ENCODE peak calls at places on chromosomes 16 and 17, in seven cellular contexts. One of them, this sample, is unnamed.

GRCh38 chr17:54882950-54883349 is 17.7 kb upstream of the TOM1L1 start:
- DNase-seq in activated naive CD8-positive, alpha-beta T cell treated with anti-CD3 and anti-CD28 coated beads, Interleukin-2, amount 50 U/mL, for 24 hours: no peak
- DNase-seq in globus pallidus: no peak
- DNase-seq in NCI-H345: no peak
- DNase-seq in activated CD4-positive, alpha-beta T cell treated with anti-CD3 and anti-CD28 coated beads, Interleukin-2, amount 10 ng/mL, durations not matched to agents 7 days and 5 days: no peak
- DNase-seq in A172: no peak
- DNase-seq in SK-MEL-5: no peak
- DNase-seq in this sample: no peak

GRCh38 chr17:32927724-32928526 is at the start of gene TMEM98:
- DNase-seq in activated naive CD8-positive, alpha-beta T cell treated with anti-CD3 and anti-CD28 coated beads, Interleukin-2, amount 50 U/mL, for 24 hours: no peak
- DNase-seq in globus pallidus: peak; percentile 90
- DNase-seq in NCI-H345: peak; percentile 23
- DNase-seq in activated CD4-positive, alpha-beta T cell treated with anti-CD3 and anti-CD28 coated beads, Interleukin-2, amount 10 ng/mL, durations not matched to agents 7 days and 5 days: peak; percentile 3
- DNase-seq in A172: no peak
- DNase-seq in SK-MEL-5: no peak
- DNase-seq in this sample: no peak

GRCh38 chr16:81531415-81531814 is 86.8 kb downstream of the CMIP start:
- DNase-seq in activated naive CD8-positive, alpha-beta T cell treated with anti-CD3 and anti-CD28 coated beads, Interleukin-2, amount 50 U/mL, for 24 hours: no peak
- DNase-seq in globus pallidus: no peak
- DNase-seq in NCI-H345: no peak
- DNase-seq in activated CD4-positive, alpha-beta T cell treated with anti-CD3 and anti-CD28 coated beads, Interleukin-2, amount 10 ng/mL, durations not matched to agents 7 days and 5 days: no peak
- DNase-seq in A172: no peak
- DNase-seq in SK-MEL-5: no peak
- DNase-seq in this sample: no peak

GRCh38 chr17:42559076-42559475 is 2.9 kb upstream of the COASY start:
- DNase-seq in activated naive CD8-positive, alpha-beta T cell treated with anti-CD3 and anti-CD28 coated beads, Interleukin-2, amount 50 U/mL, for 24 hours: no peak
- DNase-seq in globus pallidus: no peak
- DNase-seq in NCI-H345: no peak
- DNase-seq in activated CD4-positive, alpha-beta T cell treated with anti-CD3 and anti-CD28 coated beads, Interleukin-2, amount 10 ng/mL, durations not matched to agents 7 days and 5 days: no peak
- DNase-seq in A172: no peak
- DNase-seq in SK-MEL-5: no peak
- DNase-seq in this sample: no peak

GRCh38 chr16:83692224-83692623 is 115.6 kb upstream of the HSBP1 start:
- DNase-seq in activated naive CD8-positive, alpha-beta T cell treated with anti-CD3 and anti-CD28 coated beads, Interleukin-2, amount 50 U/mL, for 24 hours: no peak
- DNase-seq in globus pallidus: no peak
- DNase-seq in NCI-H345: no peak
- DNase-seq in activated CD4-positive, alpha-beta T cell treated with anti-CD3 and anti-CD28 coated beads, Interleukin-2, amount 10 ng/mL, durations not matched to agents 7 days and 5 days: no peak
- DNase-seq in A172: peak; percentile 10
- DNase-seq in SK-MEL-5: no peak
- DNase-seq in this sample: no peak

GRCh38 chr16:65015577-65015976 is 106.3 kb downstream of the CDH11 start:
- DNase-seq in activated naive CD8-positive, alpha-beta T cell treated with anti-CD3 and anti-CD28 coated beads, Interleukin-2, amount 50 U/mL, for 24 hours: no peak
- DNase-seq in globus pallidus: no peak
- DNase-seq in NCI-H345: no peak
- DNase-seq in activated CD4-positive, alpha-beta T cell treated with anti-CD3 and anti-CD28 coated beads, Interleukin-2, amount 10 ng/mL, durations not matched to agents 7 days and 5 days: no peak
- DNase-seq in A172: no peak
- DNase-seq in SK-MEL-5: no peak
- DNase-seq in this sample: no peak

GRCh38 chr17:79808763-79809529 is 12.1 kb upstream of the CBX8 start:
- DNase-seq in activated naive CD8-positive, alpha-beta T cell treated with anti-CD3 and anti-CD28 coated beads, Interleukin-2, amount 50 U/mL, for 24 hours: no peak
- DNase-seq in globus pallidus: no peak
- DNase-seq in NCI-H345: peak; percentile 88
- DNase-seq in activated CD4-positive, alpha-beta T cell treated with anti-CD3 and anti-CD28 coated beads, Interleukin-2, amount 10 ng/mL, durations not matched to agents 7 days and 5 days: peak; percentile 44
- DNase-seq in A172: peak; percentile 53
- DNase-seq in SK-MEL-5: peak; percentile 83
- DNase-seq in this sample: peak; percentile 62

GRCh38 chr17:48054238-48055185 is 6.4 kb downstream of the NFE2L1 start:
- DNase-seq in activated naive CD8-positive, alpha-beta T cell treated with anti-CD3 and anti-CD28 coated beads, Interleukin-2, amount 50 U/mL, for 24 hours: no peak
- DNase-seq in globus pallidus: no peak
- DNase-seq in NCI-H345: peak; percentile 16
- DNase-seq in activated CD4-positive, alpha-beta T cell treated with anti-CD3 and anti-CD28 coated beads, Interleukin-2, amount 10 ng/mL, durations not matched to agents 7 days and 5 days: no peak
- DNase-seq in A172: peak; percentile 87
- DNase-seq in SK-MEL-5: no peak
- DNase-seq in this sample: no peak

GRCh38 chr16:65842067-65842466 is 524.4 kb upstream of the CDH5 start:
- DNase-seq in activated naive CD8-positive, alpha-beta T cell treated with anti-CD3 and anti-CD28 coated beads, Interleukin-2, amount 50 U/mL, for 24 hours: no peak
- DNase-seq in globus pallidus: no peak
- DNase-seq in NCI-H345: no peak
- DNase-seq in activated CD4-positive, alpha-beta T cell treated with anti-CD3 and anti-CD28 coated beads, Interleukin-2, amount 10 ng/mL, durations not matched to agents 7 days and 5 days: no peak
- DNase-seq in A172: peak; percentile 11
- DNase-seq in SK-MEL-5: no peak
- DNase-seq in this sample: no peak

GRCh38 chr17:42436401-42436800 is 13.3 kb upstream of the CAVIN1 start:
- DNase-seq in activated naive CD8-positive, alpha-beta T cell treated with anti-CD3 and anti-CD28 coated beads, Interleukin-2, amount 50 U/mL, for 24 hours: no peak
- DNase-seq in globus pallidus: no peak
- DNase-seq in NCI-H345: peak; percentile 19
- DNase-seq in activated CD4-positive, alpha-beta T cell treated with anti-CD3 and anti-CD28 coated beads, Interleukin-2, amount 10 ng/mL, durations not matched to agents 7 days and 5 days: no peak
- DNase-seq in A172: peak; percentile 61
- DNase-seq in SK-MEL-5: peak; percentile 85
- DNase-seq in this sample: peak; percentile 59

GRCh38 chr17:68255731-68256538 is 8.1 kb downstream of the AMZ2 start:
- DNase-seq in activated naive CD8-positive, alpha-beta T cell treated with anti-CD3 and anti-CD28 coated beads, Interleukin-2, amount 50 U/mL, for 24 hours: no peak
- DNase-seq in globus pallidus: no peak
- DNase-seq in NCI-H345: no peak
- DNase-seq in activated CD4-positive, alpha-beta T cell treated with anti-CD3 and anti-CD28 coated beads, Interleukin-2, amount 10 ng/mL, durations not matched to agents 7 days and 5 days: no peak
- DNase-seq in A172: no peak
- DNase-seq in SK-MEL-5: no peak
- DNase-seq in this sample: no peak

GRCh38 chr17:29613856-29614255 is 8.9 kb downstream of the CORO6 start:
- DNase-seq in activated naive CD8-positive, alpha-beta T cell treated with anti-CD3 and anti-CD28 coated beads, Interleukin-2, amount 50 U/mL, for 24 hours: no peak
- DNase-seq in globus pallidus: no peak
- DNase-seq in NCI-H345: no peak
- DNase-seq in activated CD4-positive, alpha-beta T cell treated with anti-CD3 and anti-CD28 coated beads, Interleukin-2, amount 10 ng/mL, durations not matched to agents 7 days and 5 days: no peak
- DNase-seq in A172: no peak
- DNase-seq in SK-MEL-5: no peak
- DNase-seq in this sample: no peak

GRCh38 chr16:48605518-48606110 is 4.4 kb downstream of the N4BP1 start:
- DNase-seq in activated naive CD8-positive, alpha-beta T cell treated with anti-CD3 and anti-CD28 coated beads, Interleukin-2, amount 50 U/mL, for 24 hours: no peak
- DNase-seq in globus pallidus: no peak
- DNase-seq in NCI-H345: no peak
- DNase-seq in activated CD4-positive, alpha-beta T cell treated with anti-CD3 and anti-CD28 coated beads, Interleukin-2, amount 10 ng/mL, durations not matched to agents 7 days and 5 days: no peak
- DNase-seq in A172: no peak
- DNase-seq in SK-MEL-5: no peak
- DNase-seq in this sample: no peak

GRCh38 chr17:9878791-9879525 is 26.1 kb downstream of the RCVRN start:
- DNase-seq in activated naive CD8-positive, alpha-beta T cell treated with anti-CD3 and anti-CD28 coated beads, Interleukin-2, amount 50 U/mL, for 24 hours: no peak
- DNase-seq in globus pallidus: no peak
- DNase-seq in NCI-H345: no peak
- DNase-seq in activated CD4-positive, alpha-beta T cell treated with anti-CD3 and anti-CD28 coated beads, Interleukin-2, amount 10 ng/mL, durations not matched to agents 7 days and 5 days: no peak
- DNase-seq in A172: peak; percentile 55
- DNase-seq in SK-MEL-5: no peak
- DNase-seq in this sample: no peak

GRCh38 chr16:21663889-21664647 is at the start of gene OTOA:
- DNase-seq in activated naive CD8-positive, alpha-beta T cell treated with anti-CD3 and anti-CD28 coated beads, Interleukin-2, amount 50 U/mL, for 24 hours: peak; percentile 29
- DNase-seq in globus pallidus: no peak
- DNase-seq in NCI-H345: peak; percentile 13
- DNase-seq in activated CD4-positive, alpha-beta T cell treated with anti-CD3 and anti-CD28 coated beads, Interleukin-2, amount 10 ng/mL, durations not matched to agents 7 days and 5 days: peak; percentile 11
- DNase-seq in A172: no peak
- DNase-seq in SK-MEL-5: no peak
- DNase-seq in this sample: no peak

GRCh38 chr17:4170639-4171280 is 27.8 kb downstream of the CYB5D2 start:
- DNase-seq in activated naive CD8-positive, alpha-beta T cell treated with anti-CD3 and anti-CD28 coated beads, Interleukin-2, amount 50 U/mL, for 24 hours: no peak
- DNase-seq in globus pallidus: no peak
- DNase-seq in NCI-H345: no peak
- DNase-seq in activated CD4-positive, alpha-beta T cell treated with anti-CD3 and anti-CD28 coated beads, Interleukin-2, amount 10 ng/mL, durations not matched to agents 7 days and 5 days: no peak
- DNase-seq in A172: no peak
- DNase-seq in SK-MEL-5: no peak
- DNase-seq in this sample: no peak

GRCh38 chr16:54266363-54266955 is 20.1 kb downstream of the IRX3 start:
- DNase-seq in activated naive CD8-positive, alpha-beta T cell treated with anti-CD3 and anti-CD28 coated beads, Interleukin-2, amount 50 U/mL, for 24 hours: no peak
- DNase-seq in globus pallidus: no peak
- DNase-seq in NCI-H345: no peak
- DNase-seq in activated CD4-positive, alpha-beta T cell treated with anti-CD3 and anti-CD28 coated beads, Interleukin-2, amount 10 ng/mL, durations not matched to agents 7 days and 5 days: no peak
- DNase-seq in A172: no peak
- DNase-seq in SK-MEL-5: no peak
- DNase-seq in this sample: no peak

GRCh38 chr16:85061566-85061965 is 34.0 kb downstream of the KIAA0513 start:
- DNase-seq in activated naive CD8-positive, alpha-beta T cell treated with anti-CD3 and anti-CD28 coated beads, Interleukin-2, amount 50 U/mL, for 24 hours: no peak
- DNase-seq in globus pallidus: no peak
- DNase-seq in NCI-H345: no peak
- DNase-seq in activated CD4-positive, alpha-beta T cell treated with anti-CD3 and anti-CD28 coated beads, Interleukin-2, amount 10 ng/mL, durations not matched to agents 7 days and 5 days: no peak
- DNase-seq in A172: no peak
- DNase-seq in SK-MEL-5: no peak
- DNase-seq in this sample: no peak

GRCh38 chr16:55555436-55555835 is 11.0 kb upstream of the CAPNS2 start:
- DNase-seq in activated naive CD8-positive, alpha-beta T cell treated with anti-CD3 and anti-CD28 coated beads, Interleukin-2, amount 50 U/mL, for 24 hours: no peak
- DNase-seq in globus pallidus: no peak
- DNase-seq in NCI-H345: no peak
- DNase-seq in activated CD4-positive, alpha-beta T cell treated with anti-CD3 and anti-CD28 coated beads, Interleukin-2, amount 10 ng/mL, durations not matched to agents 7 days and 5 days: no peak
- DNase-seq in A172: no peak
- DNase-seq in SK-MEL-5: no peak
- DNase-seq in this sample: no peak

GRCh38 chr16:46975908-46976470 is 2.5 kb upstream of the DNAJA2 start:
- DNase-seq in activated naive CD8-positive, alpha-beta T cell treated with anti-CD3 and anti-CD28 coated beads, Interleukin-2, amount 50 U/mL, for 24 hours: no peak
- DNase-seq in globus pallidus: no peak
- DNase-seq in NCI-H345: no peak
- DNase-seq in activated CD4-positive, alpha-beta T cell treated with anti-CD3 and anti-CD28 coated beads, Interleukin-2, amount 10 ng/mL, durations not matched to agents 7 days and 5 days: no peak
- DNase-seq in A172: no peak
- DNase-seq in SK-MEL-5: no peak
- DNase-seq in this sample: no peak

GRCh38 chr17:44555056-44555455 is 2.2 kb upstream of the FZD2 start:
- DNase-seq in activated naive CD8-positive, alpha-beta T cell treated with anti-CD3 and anti-CD28 coated beads, Interleukin-2, amount 50 U/mL, for 24 hours: no peak
- DNase-seq in globus pallidus: no peak
- DNase-seq in NCI-H345: no peak
- DNase-seq in activated CD4-positive, alpha-beta T cell treated with anti-CD3 and anti-CD28 coated beads, Interleukin-2, amount 10 ng/mL, durations not matched to agents 7 days and 5 days: no peak
- DNase-seq in A172: peak; percentile 36
- DNase-seq in SK-MEL-5: no peak
- DNase-seq in this sample: no peak

GRCh38 chr17:17541640-17542001 is 45.4 kb upstream of the RASD1 start:
- DNase-seq in activated naive CD8-positive, alpha-beta T cell treated with anti-CD3 and anti-CD28 coated beads, Interleukin-2, amount 50 U/mL, for 24 hours: no peak
- DNase-seq in globus pallidus: no peak
- DNase-seq in NCI-H345: no peak
- DNase-seq in activated CD4-positive, alpha-beta T cell treated with anti-CD3 and anti-CD28 coated beads, Interleukin-2, amount 10 ng/mL, durations not matched to agents 7 days and 5 days: no peak
- DNase-seq in A172: no peak
- DNase-seq in SK-MEL-5: no peak
- DNase-seq in this sample: no peak

GRCh38 chr16:30053376-30054015 is 12.1 kb upstream of the ALDOA start:
- DNase-seq in activated naive CD8-positive, alpha-beta T cell treated with anti-CD3 and anti-CD28 coated beads, Interleukin-2, amount 50 U/mL, for 24 hours: no peak
- DNase-seq in globus pallidus: no peak
- DNase-seq in NCI-H345: no peak
- DNase-seq in activated CD4-positive, alpha-beta T cell treated with anti-CD3 and anti-CD28 coated beads, Interleukin-2, amount 10 ng/mL, durations not matched to agents 7 days and 5 days: no peak
- DNase-seq in A172: peak; percentile 90
- DNase-seq in SK-MEL-5: no peak
- DNase-seq in this sample: no peak

GRCh38 chr17:49730078-49730786 is 22.5 kb upstream of the SLC35B1 start:
- DNase-seq in activated naive CD8-positive, alpha-beta T cell treated with anti-CD3 and anti-CD28 coated beads, Interleukin-2, amount 50 U/mL, for 24 hours: no peak
- DNase-seq in globus pallidus: peak; percentile 69
- DNase-seq in NCI-H345: no peak
- DNase-seq in activated CD4-positive, alpha-beta T cell treated with anti-CD3 and anti-CD28 coated beads, Interleukin-2, amount 10 ng/mL, durations not matched to agents 7 days and 5 days: no peak
- DNase-seq in A172: no peak
- DNase-seq in SK-MEL-5: no peak
- DNase-seq in this sample: no peak

GRCh38 chr17:32159586-32160438 is 17.5 kb downstream of the RHOT1 start:
- DNase-seq in activated naive CD8-positive, alpha-beta T cell treated with anti-CD3 and anti-CD28 coated beads, Interleukin-2, amount 50 U/mL, for 24 hours: no peak
- DNase-seq in globus pallidus: no peak
- DNase-seq in NCI-H345: no peak
- DNase-seq in activated CD4-positive, alpha-beta T cell treated with anti-CD3 and anti-CD28 coated beads, Interleukin-2, amount 10 ng/mL, durations not matched to agents 7 days and 5 days: no peak
- DNase-seq in A172: no peak
- DNase-seq in SK-MEL-5: no peak
- DNase-seq in this sample: no peak

GRCh38 chr17:27581016-27581415 is 50.0 kb upstream of the LGALS9 start:
- DNase-seq in activated naive CD8-positive, alpha-beta T cell treated with anti-CD3 and anti-CD28 coated beads, Interleukin-2, amount 50 U/mL, for 24 hours: no peak
- DNase-seq in globus pallidus: no peak
- DNase-seq in NCI-H345: no peak
- DNase-seq in activated CD4-positive, alpha-beta T cell treated with anti-CD3 and anti-CD28 coated beads, Interleukin-2, amount 10 ng/mL, durations not matched to agents 7 days and 5 days: no peak
- DNase-seq in A172: no peak
- DNase-seq in SK-MEL-5: no peak
- DNase-seq in this sample: no peak